ENCODE peak calls at places on chromosomes 11 and 22, in six cellular contexts. U is IMR-90, M is astrocyte of the spinal cord, F is AG04450, Z is PC-3, H is fibroblast of mammary gland. E is an unnamed sample.

GRCh38 chr11:104803770-104804169 is 94.5 kb downstream of the CASP12 start:
- DNase-seq in H (no peak), Z (no peak), U (no peak), F (no peak), M (no peak), E (no peak)

GRCh38 chr11:102810943-102811528 is 13.1 kb upstream of the MMP1 start:
- DNase-seq in Z (peak), M (peak), F (no peak), U (peak), H (peak), E (no peak)

GRCh38 chr11:10575346-10575745 is 6.9 kb upstream of the LYVE1 start:
- DNase-seq in M (no peak), Z (peak), U (no peak), F (no peak), H (no peak), E (no peak)

GRCh38 chr11:93740802-93741093 is 547 bp downstream of the TAF1D start:
- DNase-seq in Z (peak), H (peak), U (peak), F (no peak), M (peak), E (no peak)

GRCh38 chr11:106231591-106231990 is 154.1 kb downstream of the AASDHPPT start:
- DNase-seq in M (peak), F (no peak), Z (peak), H (peak), U (peak), E (no peak)

GRCh38 chr11:59728913-59729312 is 15.3 kb upstream of the OR10V1 start:
- DNase-seq in F (no peak), U (no peak), Z (no peak), H (no peak), M (no peak), E (no peak)

GRCh38 chr11:93053864-93054263 is 84.4 kb downstream of the MTNR1B start:
- DNase-seq in Z (no peak), F (no peak), H (no peak), M (no peak), U (no peak), E (no peak)

GRCh38 chr11:63518548-63518947 is 12.7 kb downstream of the LGALS12 start:
- DNase-seq in Z (peak), U (peak), M (peak), F (no peak), H (peak), E (no peak)

GRCh38 chr11:87425943-87426342 is 388.2 kb downstream of the TMEM135 start:
- DNase-seq in Z (peak), M (peak), F (no peak), U (peak), H (no peak), E (no peak)

GRCh38 chr22:17779286-17780115 is 5.2 kb upstream of the BID start:
- DNase-seq in M (no peak), U (no peak), H (no peak), Z (no peak), F (no peak), E (peak)

GRCh38 chr11:64044730-64045386 is 9.1 kb downstream of the FLRT1 start:
- DNase-seq in M (no peak), H (no peak), F (no peak), U (no peak), Z (no peak), E (no peak)

GRCh38 chr11:128365044-128365443 is 222.3 kb downstream of the ETS1 start:
- DNase-seq in U (peak), F (peak), Z (peak), M (peak), H (peak), E (no peak)

GRCh38 chr11:2913029-2913431 is 16.2 kb downstream of the PHLDA2 start:
- DNase-seq in Z (peak), U (peak), M (peak), H (peak), F (no peak), E (no peak)

GRCh38 chr22:21624120-21624879 is 5.5 kb downstream of the YDJC start:
- DNase-seq in F (no peak), U (peak), H (peak), M (no peak), Z (peak), E (no peak)

GRCh38 chr11:5476184-5476819 is 12.2 kb upstream of the OR52D1 start:
- DNase-seq in F (peak), M (peak), U (peak), Z (peak), H (peak), E (no peak)

GRCh38 chr11:129416080-129416820 is 40.6 kb downstream of the BARX2 start:
- DNase-seq in M (no peak), Z (no peak), U (no peak), H (no peak), F (no peak), E (no peak)

GRCh38 chr11:57356179-57356757 is 18.1 kb downstream of the P2RX3 start:
- DNase-seq in Z (no peak), H (no peak), M (no peak), U (no peak), F (no peak), E (no peak)

GRCh38 chr22:19970479-19971275 is 29.1 kb upstream of the TXNRD2 start:
- DNase-seq in M (peak), Z (peak), U (peak), F (no peak), H (peak), E (peak)

GRCh38 chr11:74694536-74694935 is 36.7 kb downstream of the CHRDL2 start:
- DNase-seq in M (no peak), Z (peak), U (no peak), H (no peak), F (no peak), E (no peak)

GRCh38 chr11:69239320-69240040 is 54.5 kb upstream of the MYEOV start:
- DNase-seq in Z (no peak), M (no peak), H (no peak), U (no peak), F (no peak), E (no peak)

GRCh38 chr11:64086263-64086938 is 50.7 kb downstream of the FLRT1 start:
- DNase-seq in F (no peak), Z (no peak), M (no peak), U (peak), H (peak), E (no peak)

GRCh38 chr11:59756845-59757244 is 1.7 kb downstream of the STX3 start:
- DNase-seq in F (no peak), H (peak), Z (peak), M (peak), U (peak), E (no peak)

GRCh38 chr11:111918390-111919256 is at the start of gene C11orf52:
- DNase-seq in M (peak), H (no peak), U (peak), Z (peak), F (no peak), E (no peak)

GRCh38 chr11:13145461-13145860 is 132.1 kb upstream of the BMAL1 start:
- DNase-seq in M (no peak), H (no peak), F (no peak), U (no peak), Z (no peak), E (no peak)

GRCh38 chr22:36587289-36588154 is 58.6 kb upstream of the EIF3D start:
- DNase-seq in F (no peak), M (peak), H (peak), U (peak), Z (peak), E (no peak)

GRCh38 chr11:32309541-32310217 is 125.7 kb downstream of the WT1 start:
- DNase-seq in M (no peak), H (peak), Z (peak), U (no peak), F (no peak), E (no peak)

GRCh38 chr22:35835998-35836691 is 118.5 kb downstream of the APOL5 start:
- DNase-seq in U (peak), F (peak), M (peak), H (peak), Z (peak), E (no peak)

GRCh38 chr11:30889116-30889765 is 303.1 kb upstream of the MPPED2 start:
- DNase-seq in M (peak), F (no peak), Z (peak), U (peak), H (no peak), E (no peak)

GRCh38 chr11:13717331-13717730 is 48.9 kb downstream of the FAR1 start:
- DNase-seq in Z (peak), M (peak), H (peak), U (peak), F (peak), E (no peak)

GRCh38 chr11:125256471-125257010 is 92.0 kb downstream of the PKNOX2 start:
- DNase-seq in M (no peak), U (no peak), F (no peak), H (no peak), Z (no peak), E (no peak)

GRCh38 chr11:131038597-131038996 is 122.3 kb upstream of the SNX19 start:
- DNase-seq in U (no peak), H (peak), Z (peak), F (no peak), M (no peak), E (no peak)
- TF ChIP-seq CTCF in U (peak), H (peak), Z (peak), F (no peak), M (peak), E (no peak)

DNA sequence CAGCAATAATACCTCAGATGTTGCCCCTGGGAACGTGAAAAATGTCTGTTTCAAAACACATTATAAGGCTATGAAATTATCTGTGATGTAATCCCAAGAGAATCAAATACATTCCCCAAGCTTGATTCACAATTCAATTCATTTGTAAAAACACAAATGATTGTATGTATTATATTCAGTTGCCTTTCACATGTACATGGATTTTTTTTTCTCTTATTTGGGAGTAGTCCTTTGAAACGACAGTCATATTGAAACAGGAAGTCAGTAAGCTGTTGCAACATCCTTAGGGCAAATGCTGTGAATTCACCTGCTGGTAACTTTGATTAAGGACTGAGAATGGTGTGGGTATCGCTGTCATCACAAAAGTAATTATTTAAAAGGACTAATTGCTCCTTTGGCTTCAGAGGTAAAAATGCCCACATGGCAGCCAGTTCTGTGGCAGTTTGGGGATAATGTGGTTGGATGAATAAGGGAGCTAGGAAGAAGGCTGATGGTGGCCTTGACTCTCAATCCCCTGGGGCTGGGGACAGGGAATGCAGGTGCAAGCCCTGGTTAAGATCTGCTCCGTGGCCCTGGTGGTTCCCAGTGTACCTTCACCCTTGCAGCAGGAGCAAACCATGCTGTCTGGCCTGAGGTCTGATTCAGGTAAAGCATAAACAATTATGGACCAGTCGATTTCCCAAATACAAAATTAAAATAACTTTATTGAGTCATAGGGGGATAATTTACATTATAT is 13.3 kb downstream of the EHF start:
- DNase-seq in M (no peak), U (peak), Z (peak), F (no peak), H (peak), E (no peak)
- TF ChIP-seq CTCF in M (no peak), U (no peak), Z (no peak), F (no peak), H (no peak), E (no peak)

DNA sequence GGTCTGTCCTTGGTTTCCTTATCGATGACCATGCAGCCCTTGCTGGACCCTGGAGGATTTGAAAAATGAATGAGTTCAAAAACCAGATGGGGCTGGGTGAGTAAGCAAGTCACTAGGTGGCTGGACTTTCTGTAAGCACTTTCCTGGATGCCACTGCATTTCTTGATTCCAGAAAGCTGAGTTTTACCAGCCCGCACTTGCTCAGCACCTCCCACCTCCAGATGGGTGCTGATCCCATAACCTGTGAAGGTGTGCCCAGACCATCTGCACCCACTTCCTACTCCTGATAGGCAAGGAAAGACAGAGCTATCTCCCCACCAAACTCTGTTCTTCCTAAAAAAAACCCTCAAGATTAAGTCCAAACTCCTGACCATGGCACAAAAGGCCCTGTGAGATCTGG is 21.1 kb downstream of the ASCC2 start:
- DNase-seq in H (no peak), U (no peak), Z (no peak), F (no peak), M (no peak), E (no peak)
- TF ChIP-seq CTCF in H (no peak), U (no peak), Z (no peak), F (no peak), M (no peak), E (no peak)

GRCh38 chr11:9573054-9573774 is at the start of gene WEE1:
- DNase-seq in F (peak), Z (peak), M (peak), U (peak), H (peak), E (peak)
- TF ChIP-seq CTCF in F (no peak), Z (no peak), M (no peak), U (no peak), H (no peak), E (no peak)

GRCh38 chr11:113161671-113162589 is 152.5 kb upstream of the TTC12 start:
- DNase-seq in Z (no peak), H (no peak), U (no peak), M (no peak), F (no peak), E (no peak)

GRCh38 chr11:113166280-113166679 is 148.1 kb upstream of the TTC12 start:
- DNase-seq in H (no peak), Z (no peak), F (no peak), U (no peak), M (no peak), E (no peak)

GRCh38 chr11:113162590-113162961 is 151.8 kb upstream of the TTC12 start:
- DNase-seq in H (no peak), U (no peak), Z (no peak), F (no peak), M (peak), E (no peak)

GRCh38 chr11:113160652-113161051 is 153.7 kb upstream of the TTC12 start:
- DNase-seq in M (no peak), H (no peak), U (no peak), Z (no peak), F (no peak), E (no peak)

DNA sequence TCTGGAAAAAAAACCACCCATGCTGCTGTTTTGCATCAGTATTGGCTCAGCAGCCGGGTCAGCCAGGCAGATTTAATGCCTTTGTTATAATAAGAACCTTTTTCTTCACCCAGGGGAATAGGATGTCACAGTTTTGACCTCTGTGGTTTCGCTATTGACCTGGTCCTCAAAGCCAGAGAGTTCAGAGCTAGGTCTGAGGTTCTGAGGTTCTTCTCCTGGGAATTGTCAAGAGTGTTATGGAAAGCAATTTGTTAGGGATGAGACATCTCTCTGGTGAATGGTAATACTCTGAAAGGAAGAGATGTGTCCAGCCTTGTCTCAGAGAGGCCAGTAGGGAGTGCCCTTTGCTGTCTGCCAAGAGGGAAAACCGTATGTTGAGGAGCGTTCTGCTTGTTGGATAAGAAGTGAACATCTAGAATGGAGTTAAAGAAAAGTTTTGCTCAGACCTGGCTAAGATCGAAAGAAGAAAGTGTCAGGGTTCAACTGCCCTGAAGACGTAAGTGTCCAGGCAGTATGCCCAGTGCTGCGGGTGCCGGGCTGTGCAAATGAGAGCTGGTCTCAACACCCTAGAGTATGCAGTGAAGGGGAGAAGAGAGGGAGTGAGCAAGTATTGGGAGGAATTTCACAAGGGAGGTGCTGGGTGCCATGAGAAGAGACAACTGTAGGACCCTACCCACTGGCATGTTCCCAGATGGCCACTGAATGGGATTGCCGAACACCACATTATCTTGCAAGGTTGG is 150.9 kb upstream of the TTC12 start:
- DNase-seq in Z (no peak), U (no peak), F (no peak), M (peak), H (peak), E (no peak)
- TF ChIP-seq CTCF in Z (no peak), U (no peak), F (no peak), M (no peak), H (peak), E (no peak)

DNA sequence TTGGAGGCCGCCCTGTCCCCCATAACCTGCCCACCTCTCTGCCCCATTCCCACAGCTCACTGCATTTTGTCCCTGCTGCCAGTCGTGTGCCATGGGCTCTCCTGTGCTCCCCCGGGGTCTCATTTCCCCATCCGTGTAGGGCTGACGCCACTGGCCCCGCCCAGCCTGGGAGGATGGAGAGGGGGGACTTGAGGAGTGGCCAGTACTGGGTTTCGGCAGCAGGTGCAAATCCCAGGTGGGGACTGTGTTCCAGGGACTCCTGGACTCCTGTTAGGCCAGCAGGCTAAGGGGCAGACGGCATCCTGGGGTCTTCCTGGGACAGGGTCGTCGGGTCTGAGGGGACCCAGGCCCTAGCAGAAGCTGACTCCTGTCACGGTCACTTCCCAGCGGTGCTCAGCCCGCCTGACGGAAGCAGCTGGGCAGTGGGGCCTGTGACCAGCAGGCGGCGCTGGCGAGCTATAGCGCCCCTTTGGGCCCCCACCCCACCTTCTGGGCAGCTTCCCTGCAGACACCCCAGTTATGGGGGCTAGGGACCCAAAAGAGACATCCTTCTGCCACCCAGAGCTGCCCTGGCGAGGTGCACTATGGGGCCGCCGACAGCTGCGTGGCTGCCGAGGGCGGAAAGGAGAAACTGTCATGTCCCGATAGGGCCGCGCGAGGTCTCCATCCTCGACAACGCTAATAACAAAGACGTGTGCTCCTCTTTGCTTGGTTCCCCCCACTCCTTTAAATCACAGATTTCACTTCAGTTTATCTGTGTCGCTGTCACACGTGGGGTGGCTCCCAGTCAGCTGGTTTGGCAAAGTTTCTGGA is 979 bp upstream of the MYO7A start:
- DNase-seq in U (peak), Z (peak), H (peak), M (peak), F (no peak), E (peak)
- TF ChIP-seq CTCF in U (peak), Z (peak), H (peak), M (peak), F (peak), E (peak)

E was measured in activated B cell treated with CpG ODN at 0.5 μM for 24 hours.